ENCODE peak calls at places on chromosomes 12 and 14, in four cellular contexts. K is suprapubic skin, D is Peyer's patch, Y is gastrocnemius medialis. J is an unnamed sample. For H3K36me3, the result is how much of the 10 kb centered on the place peaks cover.

GRCh38 chr14:50067723-50068495 is 48.5 kb downstream of the VCPKMT start:
- DNase-seq in Y (no peak), D (no peak), K (no peak), J (no peak)

GRCh38 chr12:64673490-64674169 is 63.3 kb downstream of the RASSF3 start:
- DNase-seq in D (no peak), K (no peak), Y (no peak), J (no peak)

GRCh38 chr12:109711596-109712461 is 1.8 kb upstream of the FAM222A start:
- DNase-seq in D (no peak), K (no peak), Y (no peak), J (no peak)

GRCh38 chr14:91367173-91368171 is 50.1 kb downstream of the CCDC88C start:
- DNase-seq in Y (no peak), K (no peak), D (peak), J (no peak)

GRCh38 chr12:109440851-109441490 is 36.1 kb downstream of the KCTD10 start:
- DNase-seq in K (no peak), D (no peak), Y (no peak), J (no peak)

GRCh38 chr12:7221486-7221885 is 32.0 kb downstream of the PEX5 start:
- DNase-seq in D (no peak), K (no peak), Y (no peak), J (no peak)

GRCh38 chr12:2284857-2285256 is 232.1 kb downstream of the CACNA1C start:
- DNase-seq in D (peak), K (no peak), Y (peak), J (peak)

GRCh38 chr12:80176706-80177105 is 77.4 kb downstream of the OTOGL start:
- DNase-seq in D (no peak), K (no peak), Y (no peak), J (no peak)

GRCh38 chr12:108266131-108266530 is 73.0 kb downstream of the CMKLR1 start:
- DNase-seq in Y (no peak), K (no peak), D (no peak), J (no peak)

GRCh38 chr12:130846386-130846785 is 7.3 kb upstream of the STX2 start:
- DNase-seq in Y (no peak), K (no peak), D (no peak), J (no peak)

GRCh38 chr14:53217283-53217994 is 64.3 kb upstream of the DDHD1 start:
- DNase-seq in D (peak), Y (peak), K (peak), J (peak)

GRCh38 chr14:54435500-54435981 is 5.6 kb downstream of the CNIH1 start:
- DNase-seq in Y (no peak), D (no peak), K (no peak), J (no peak)

GRCh38 chr12:51160814-51161459 is 12.0 kb downstream of the TFCP2 start:
- DNase-seq in D (no peak), Y (no peak), K (no peak), J (no peak)

GRCh38 chr14:100790785-100791667 is 34.9 kb upstream of the MEG3 start:
- DNase-seq in K (no peak), D (no peak), Y (no peak), J (no peak)

GRCh38 chr12:1297206-1297605 is 297.2 kb downstream of the FBXL14 start:
- DNase-seq in Y (no peak), D (no peak), K (no peak), J (no peak)

GRCh38 chr14:50935126-50936090 is 8.9 kb downstream of the PYGL start:
- DNase-seq in Y (no peak), D (no peak), K (no peak), J (peak)

GRCh38 chr12:132366341-132366861 is 37.0 kb upstream of the GALNT9 start:
- DNase-seq in Y (no peak), D (no peak), K (peak), J (no peak)

GRCh38 chr12:121656122-121656521 is 13.3 kb downstream of the MORN3 start:
- DNase-seq in K (no peak), D (no peak), Y (no peak), J (no peak)

GRCh38 chr12:69966839-69967238 is 141.8 kb downstream of the MYRFL start:
- DNase-seq in D (no peak), Y (no peak), K (no peak), J (no peak)

GRCh38 chr14:101511620-101512395 is 49.5 kb upstream of the DIO3 start:
- DNase-seq in K (no peak), D (no peak), Y (no peak), J (no peak)

GRCh38 chr12:130290114-130290513 is 47.6 kb upstream of the PIWIL1 start:
- DNase-seq in K (no peak), Y (no peak), D (no peak), J (no peak)

GRCh38 chr14:93648440-93649168 is 139.7 kb downstream of the PRIMA1 start:
- DNase-seq in K (no peak), Y (no peak), D (no peak), J (no peak)

GRCh38 chr12:78035913-78036658 is 205.4 kb downstream of the NAV3 start:
- DNase-seq in D (no peak), K (no peak), Y (no peak), J (no peak)

GRCh38 chr12:76666272-76666845 is 97.6 kb upstream of the ZDHHC17 start:
- DNase-seq in K (no peak), D (no peak), Y (no peak), J (no peak)

GRCh38 chr12:54596526-54596946 is 8.1 kb upstream of the PPP1R1A start:
- DNase-seq in Y (peak), K (no peak), D (peak), J (no peak)

GRCh38 chr12:112705037-112705632 is 86.4 kb upstream of the RPH3A start:
- DNase-seq in D (no peak), K (no peak), Y (no peak), J (no peak)

GRCh38 chr12:63423839-63424238 is 244.5 kb downstream of the DPY19L2 start:
- DNase-seq in D (no peak), K (no peak), Y (no peak), J (no peak)

GRCh38 chr14:88492272-88493089 is 62.3 kb downstream of the PTPN21 start:
- DNase-seq in D (peak), K (peak), Y (peak), J (no peak)

GRCh38 chr14:81655423-81656314 is 122.0 kb upstream of the SEL1L start:
- DNase-seq in D (no peak), Y (peak), K (no peak), J (peak)

GRCh38 chr12:110689601-110690430 is 901 bp upstream of the HVCN1 start:
- DNase-seq in D (peak), Y (no peak), K (no peak), J (peak)

GRCh38 chr12:118714051-118714460 is 267.3 kb upstream of the SRRM4 start:
- DNase-seq in K (no peak), D (no peak), Y (no peak), J (no peak)

GRCh38 chr14:95507701-95508103 is 8.7 kb downstream of the SYNE3 start:
- DNase-seq in K (peak), D (no peak), Y (peak), J (no peak)

DNA sequence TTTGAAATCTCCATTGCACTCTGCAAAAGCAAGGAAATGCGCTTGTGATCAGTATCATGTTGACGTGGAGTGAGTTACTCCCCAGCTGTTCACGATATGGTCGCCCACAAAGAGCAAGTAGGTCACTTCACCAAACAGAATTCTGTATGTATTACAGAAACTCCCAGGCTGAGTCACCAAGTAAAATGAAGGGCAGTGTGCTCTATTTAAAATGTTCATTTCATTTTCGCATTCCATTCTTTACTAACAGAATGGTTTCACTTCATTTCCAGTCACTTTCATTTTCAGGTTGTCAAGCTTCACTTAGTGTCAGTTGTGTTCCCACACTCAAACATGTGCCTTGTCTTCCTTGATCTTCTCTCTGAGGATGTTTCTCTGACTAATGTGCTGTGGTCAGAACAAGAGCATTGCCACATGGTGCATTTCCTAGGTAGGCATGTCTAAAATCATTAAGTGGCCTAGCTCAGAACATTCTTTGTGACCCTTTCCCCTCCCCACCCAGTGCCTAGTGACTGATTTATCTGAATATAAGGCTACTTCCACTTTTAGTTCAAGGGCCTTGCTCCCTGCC is 391.2 kb downstream of the RAD51B start:
- DNase-seq in K (no peak), D (peak), Y (peak), J (no peak)
- TF ChIP-seq POLR2A in K (no peak), D (no peak), Y (no peak), J (no peak)

DNA sequence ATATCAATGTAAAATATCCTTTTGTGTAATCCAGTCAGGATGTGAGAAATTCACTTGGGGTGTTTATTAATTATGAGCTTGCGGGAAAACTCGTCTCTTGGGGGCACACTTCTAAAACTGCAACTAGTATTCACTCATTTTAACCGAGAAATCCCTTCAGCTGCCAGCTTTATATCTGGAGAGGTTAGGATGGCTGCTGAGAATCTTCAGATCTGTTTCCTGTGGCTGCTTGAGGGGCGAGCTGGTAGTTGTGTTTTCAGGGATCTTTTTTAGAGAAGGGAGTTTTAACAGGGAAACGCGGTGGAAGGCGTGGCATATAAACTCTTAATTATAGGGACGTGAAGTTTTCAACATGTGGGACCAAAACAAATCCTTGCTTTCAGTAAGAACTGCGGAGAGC is 833 bp downstream of the PPFIBP1 start:
- DNase-seq in K (no peak), Y (no peak), D (peak), J (no peak)
- TF ChIP-seq CTCF in K (no peak), Y (no peak), D (no peak), J (no peak)

GRCh38 chr14:20346713-20347112 is 3.3 kb downstream of the PARP2 start:
- DNase-seq in K (no peak), D (no peak), Y (no peak), J (no peak)
- H3K36me3 ChIP-seq in K (half or more), D (under half), Y (under half), J (under half)

GRCh38 chr12:55631743-55632142 is 4.9 kb upstream of the OR10P1 start:
- DNase-seq in Y (no peak), D (no peak), K (no peak), J (no peak)
- TF ChIP-seq POLR2A in Y (no peak), D (no peak), K (no peak), J (no peak)

GRCh38 chr12:124862768-124863408 is 776 bp downstream of the SCARB1 start:
- DNase-seq in K (no peak), Y (no peak), D (peak), J (no peak)

GRCh38 chr12:124865728-124866127 is 2.1 kb upstream of the SCARB1 start:
- DNase-seq in Y (no peak), K (no peak), D (no peak), J (no peak)

GRCh38 chr12:124861898-124862676 is 1.6 kb downstream of the SCARB1 start:
- DNase-seq in D (no peak), K (no peak), Y (no peak), J (no peak)

GRCh38 chr12:124864326-124864752 is 675 bp upstream of the SCARB1 start:
- DNase-seq in K (no peak), Y (no peak), D (no peak), J (no peak)

DNA sequence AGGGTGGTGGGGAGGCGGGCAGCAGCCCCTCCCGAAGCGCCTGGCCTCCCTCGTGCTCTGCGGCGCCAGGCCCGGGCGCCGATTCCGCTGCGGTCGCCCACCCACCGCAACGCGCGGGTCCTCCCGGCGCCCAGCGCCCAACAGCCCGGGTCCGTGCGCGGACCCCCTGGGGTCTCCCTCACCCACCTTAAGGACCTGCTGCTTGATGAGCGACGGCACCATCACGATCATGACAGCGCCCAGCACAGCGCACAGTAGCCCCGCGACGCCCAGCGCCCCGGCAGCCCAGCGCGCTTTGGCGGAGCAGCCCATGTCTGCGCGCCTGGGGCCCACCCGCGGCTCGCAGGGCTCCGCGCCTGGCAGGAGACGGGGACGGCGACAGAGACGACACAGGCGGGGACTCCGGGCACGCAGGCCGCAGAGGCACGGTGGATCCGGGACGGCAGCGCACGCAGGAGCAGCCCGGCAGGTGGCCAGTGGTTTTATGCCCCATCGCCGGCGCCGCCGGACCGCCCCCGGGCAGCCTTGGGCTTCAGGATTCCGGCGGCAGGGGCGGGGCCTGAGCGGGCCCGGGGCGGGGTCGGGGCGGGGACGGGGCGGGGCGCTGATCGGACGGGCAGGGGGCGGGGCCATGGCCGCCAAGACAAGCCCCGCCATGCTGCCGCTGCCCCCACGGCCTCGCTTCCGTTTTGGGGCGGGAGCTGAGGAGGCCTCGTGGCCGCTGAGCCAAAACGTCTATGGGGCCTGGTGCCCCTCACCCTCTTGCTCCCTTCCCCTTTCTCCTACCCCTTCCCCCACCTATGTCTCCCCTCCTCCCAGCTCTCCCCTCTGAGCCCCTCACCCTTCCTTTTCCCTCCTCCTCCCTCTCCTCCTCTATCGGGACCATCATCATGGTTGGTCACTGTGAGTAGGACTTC is at the start of gene SCARB1:
- DNase-seq in Y (peak), D (peak), K (peak), J (peak)
- TF ChIP-seq CTCF in Y (no peak), D (no peak), K (no peak), J (no peak)

DNA sequence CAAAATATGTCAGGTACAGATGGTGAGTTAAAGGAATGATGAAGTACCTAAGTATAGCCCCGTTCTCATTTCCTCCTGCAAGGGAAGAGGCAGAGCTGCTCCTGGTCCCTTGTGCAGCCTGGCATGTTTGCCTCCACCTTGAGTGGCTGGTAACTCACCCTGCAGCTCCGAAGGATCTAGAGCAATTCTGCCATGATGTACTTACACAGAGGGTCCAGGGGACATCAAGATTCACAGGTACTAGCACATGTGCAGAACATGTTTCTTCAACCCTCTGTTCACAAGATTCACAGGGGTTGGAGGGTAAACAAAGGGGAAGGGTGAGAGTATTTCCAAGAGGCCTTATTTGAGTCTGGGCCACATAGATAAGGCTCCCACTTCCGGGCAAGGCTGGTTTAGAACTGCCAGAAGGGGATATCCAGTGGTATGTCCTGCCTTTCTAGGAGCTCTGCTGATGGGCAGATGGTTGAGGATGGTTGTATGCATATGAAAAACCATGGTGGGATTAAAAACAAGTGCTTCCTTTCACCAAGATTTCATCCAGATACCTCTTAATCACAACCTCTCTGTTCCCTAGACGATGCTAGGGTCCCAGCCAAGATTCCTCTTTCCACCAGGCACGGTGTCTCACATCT is 7.7 kb downstream of the DCTN2 start:
- DNase-seq in K (no peak), D (no peak), Y (no peak), J (no peak)
- H3K36me3 ChIP-seq in K (half or more), D (under half), Y (half or more), J (under half)

DNA sequence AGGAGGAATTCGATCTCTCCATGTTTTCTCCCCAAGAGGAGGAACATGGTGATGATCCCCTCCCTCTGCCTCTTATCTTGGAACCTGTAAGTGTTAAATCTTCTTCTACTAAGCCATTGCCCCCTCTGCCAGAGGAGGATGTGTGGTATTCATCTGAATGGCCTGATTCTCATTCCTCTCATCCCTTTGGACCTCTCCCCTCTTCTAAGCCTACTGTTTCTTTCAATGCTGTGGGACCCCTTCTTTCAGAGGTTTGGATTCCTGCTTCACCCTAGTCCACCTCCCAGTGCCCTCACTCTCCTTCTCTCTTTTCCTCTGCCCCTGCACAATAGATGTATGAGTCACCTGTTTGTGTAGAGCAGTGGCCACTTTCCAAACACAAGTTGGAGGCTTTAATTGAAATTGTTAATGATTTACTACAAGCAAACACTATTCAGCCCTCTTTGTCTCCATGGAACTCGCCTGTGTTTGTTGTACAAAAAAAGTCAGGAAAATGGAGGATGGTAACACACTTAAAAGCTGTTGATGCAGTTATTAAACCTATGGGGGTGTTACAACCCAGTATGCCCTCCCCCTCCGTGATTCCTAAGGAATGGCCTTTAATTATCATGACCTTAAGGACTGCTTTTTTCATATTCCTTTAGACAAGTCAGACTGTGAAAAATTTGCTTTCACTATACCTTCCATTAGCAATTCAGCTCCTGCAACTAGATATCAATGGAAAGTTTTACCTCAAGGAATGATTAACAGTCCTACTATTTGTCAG is 192.1 kb upstream of the ALG10B start:
- DNase-seq in K (no peak), Y (no peak), D (no peak), J (no peak)
- TF ChIP-seq POLR2A in K (no peak), Y (no peak), D (no peak), J (no peak)

DNA sequence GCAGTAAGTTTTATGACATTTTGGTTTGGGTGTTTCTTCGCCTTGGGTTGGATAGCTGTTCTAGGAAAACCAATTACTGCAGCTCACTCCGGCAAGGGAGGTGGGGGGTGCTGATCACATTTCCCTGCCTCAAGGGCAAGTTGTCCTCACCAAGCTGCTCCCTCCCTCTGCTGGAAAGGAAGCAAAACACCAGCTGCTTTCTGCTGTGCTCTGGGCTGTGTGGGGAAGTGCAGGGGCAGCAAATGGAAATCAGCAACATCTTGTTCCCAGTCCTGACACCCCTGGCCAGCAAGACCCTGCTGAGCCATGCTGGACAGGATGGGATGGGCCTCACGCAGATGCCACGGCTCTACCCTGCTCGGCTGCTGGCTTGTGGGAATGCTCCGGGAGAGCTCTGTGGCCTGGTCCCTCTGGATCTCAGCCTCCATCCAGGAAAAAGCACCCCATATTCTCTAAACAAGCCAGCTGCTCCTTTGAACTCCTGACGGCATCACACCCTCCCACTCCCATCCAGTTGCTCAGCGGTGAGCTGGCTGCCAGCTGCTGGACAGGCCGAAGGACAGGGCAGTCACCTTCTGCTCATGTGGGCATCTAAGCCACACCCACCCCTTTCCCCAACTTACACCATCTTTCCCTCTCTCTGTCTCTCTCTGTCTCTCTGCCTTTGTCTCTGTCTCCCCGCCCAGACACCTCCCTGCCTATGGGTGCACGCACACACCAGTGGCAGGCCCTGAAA is 52.4 kb upstream of the EIF5 start:
- DNase-seq in Y (peak), D (no peak), K (no peak), J (peak)
- TF ChIP-seq CTCF in Y (peak), D (no peak), K (no peak), J (peak)

GRCh38 chr14:104771374-104771773 is 18.4 kb downstream of the SIVA1 start:
- DNase-seq in K (no peak), D (no peak), Y (no peak), J (no peak)

GRCh38 chr14:104769324-104770071 is 16.6 kb downstream of the SIVA1 start:
- DNase-seq in K (no peak), D (no peak), Y (no peak), J (no peak)

GRCh38 chr14:104770851-104771272 is 17.9 kb downstream of the SIVA1 start:
- DNase-seq in D (no peak), Y (no peak), K (no peak), J (no peak)

GRCh38 chr14:104768437-104769323 is 15.7 kb downstream of the SIVA1 start:
- DNase-seq in D (peak), K (peak), Y (peak), J (peak)

GRCh38 chr14:104770072-104770579 is 17.2 kb downstream of the SIVA1 start:
- DNase-seq in K (no peak), Y (no peak), D (no peak), J (no peak)
- H3K36me3 ChIP-seq in K (under half), Y (under half), D (under half), J (under half)

J was measured in right lobe of liver.